ENCODE peak calls at places on chromosomes 5 and 9, in eight cellular contexts. One of them, this sample, is unnamed.
A peak's percentile ranks its signal among the peaks of the same experiment; 100 is the strongest.

GRCh38 chr5:40221255-40221654 is 458.5 kb upstream of the PTGER4 start:
- DNase-seq in fibroblast of the aortic adventitia: no peak
- DNase-seq in effector CD8-positive, alpha-beta T cell: no peak
- DNase-seq in A549: no peak
- DNase-seq in effector memory CD4-positive, alpha-beta T cell: no peak
- DNase-seq in H7: no peak
- DNase-seq in activated CD4-positive, alpha-beta T cell treated with anti-CD3 and anti-CD28 coated beads, Interleukin-2, amount 10 ng/mL, durations not matched to agents 7 days and 5 days: no peak
- DNase-seq in stimulated activated CD8-positive, alpha-beta memory T cell treated with anti-CD3 and anti-CD28 coated beads, Interleukin-4, amount 100 ng/mL, for 1 hour: no peak
- DNase-seq in this sample: no peak

GRCh38 chr9:107890921-107891465 is 401.4 kb upstream of the KLF4 start:
- DNase-seq in effector CD8-positive, alpha-beta T cell: no peak
- DNase-seq in stimulated activated CD8-positive, alpha-beta memory T cell treated with anti-CD3 and anti-CD28 coated beads, Interleukin-4, amount 100 ng/mL, for 1 hour: no peak
- DNase-seq in A549: no peak
- DNase-seq in H7: no peak
- DNase-seq in effector memory CD4-positive, alpha-beta T cell: no peak
- DNase-seq in fibroblast of the aortic adventitia: no peak
- DNase-seq in activated CD4-positive, alpha-beta T cell treated with anti-CD3 and anti-CD28 coated beads, Interleukin-2, amount 10 ng/mL, durations not matched to agents 7 days and 5 days: no peak
- DNase-seq in this sample: no peak

GRCh38 chr5:110088676-110089436 is 399.1 kb downstream of the MAN2A1 start:
- DNase-seq in H7: no peak
- DNase-seq in effector CD8-positive, alpha-beta T cell: no peak
- DNase-seq in effector memory CD4-positive, alpha-beta T cell: no peak
- DNase-seq in A549: no peak
- DNase-seq in fibroblast of the aortic adventitia: no peak
- DNase-seq in stimulated activated CD8-positive, alpha-beta memory T cell treated with anti-CD3 and anti-CD28 coated beads, Interleukin-4, amount 100 ng/mL, for 1 hour: no peak
- DNase-seq in activated CD4-positive, alpha-beta T cell treated with anti-CD3 and anti-CD28 coated beads, Interleukin-2, amount 10 ng/mL, durations not matched to agents 7 days and 5 days: no peak
- DNase-seq in this sample: no peak

GRCh38 chr9:91342575-91342974 is 19.1 kb downstream of the AUH start:
- DNase-seq in H7: no peak
- DNase-seq in A549: no peak
- DNase-seq in activated CD4-positive, alpha-beta T cell treated with anti-CD3 and anti-CD28 coated beads, Interleukin-2, amount 10 ng/mL, durations not matched to agents 7 days and 5 days: no peak
- DNase-seq in fibroblast of the aortic adventitia: no peak
- DNase-seq in effector memory CD4-positive, alpha-beta T cell: no peak
- DNase-seq in effector CD8-positive, alpha-beta T cell: no peak
- DNase-seq in stimulated activated CD8-positive, alpha-beta memory T cell treated with anti-CD3 and anti-CD28 coated beads, Interleukin-4, amount 100 ng/mL, for 1 hour: no peak
- DNase-seq in this sample: no peak

GRCh38 chr5:147869112-147869511 is 9.4 kb upstream of the SCGB3A2 start:
- DNase-seq in A549: no peak
- DNase-seq in effector CD8-positive, alpha-beta T cell: no peak
- DNase-seq in activated CD4-positive, alpha-beta T cell treated with anti-CD3 and anti-CD28 coated beads, Interleukin-2, amount 10 ng/mL, durations not matched to agents 7 days and 5 days: no peak
- DNase-seq in stimulated activated CD8-positive, alpha-beta memory T cell treated with anti-CD3 and anti-CD28 coated beads, Interleukin-4, amount 100 ng/mL, for 1 hour: no peak
- DNase-seq in fibroblast of the aortic adventitia: no peak
- DNase-seq in H7: peak; percentile 12
- DNase-seq in effector memory CD4-positive, alpha-beta T cell: no peak
- DNase-seq in this sample: no peak

GRCh38 chr5:39138892-39139291 is 64.7 kb upstream of the RICTOR start:
- DNase-seq in fibroblast of the aortic adventitia: peak; percentile 77
- DNase-seq in effector CD8-positive, alpha-beta T cell: no peak
- DNase-seq in stimulated activated CD8-positive, alpha-beta memory T cell treated with anti-CD3 and anti-CD28 coated beads, Interleukin-4, amount 100 ng/mL, for 1 hour: no peak
- DNase-seq in A549: peak; percentile 88
- DNase-seq in effector memory CD4-positive, alpha-beta T cell: no peak
- DNase-seq in H7: no peak
- DNase-seq in activated CD4-positive, alpha-beta T cell treated with anti-CD3 and anti-CD28 coated beads, Interleukin-2, amount 10 ng/mL, durations not matched to agents 7 days and 5 days: no peak
- DNase-seq in this sample: no peak

GRCh38 chr5:76290321-76290757 is 112.7 kb upstream of the IQGAP2 start:
- DNase-seq in fibroblast of the aortic adventitia: no peak
- DNase-seq in H7: no peak
- DNase-seq in stimulated activated CD8-positive, alpha-beta memory T cell treated with anti-CD3 and anti-CD28 coated beads, Interleukin-4, amount 100 ng/mL, for 1 hour: no peak
- DNase-seq in effector memory CD4-positive, alpha-beta T cell: no peak
- DNase-seq in A549: no peak
- DNase-seq in effector CD8-positive, alpha-beta T cell: no peak
- DNase-seq in activated CD4-positive, alpha-beta T cell treated with anti-CD3 and anti-CD28 coated beads, Interleukin-2, amount 10 ng/mL, durations not matched to agents 7 days and 5 days: no peak
- DNase-seq in this sample: no peak

GRCh38 chr5:15574806-15575205 is 74.8 kb downstream of the FBXL7 start:
- DNase-seq in H7: no peak
- DNase-seq in effector CD8-positive, alpha-beta T cell: no peak
- DNase-seq in effector memory CD4-positive, alpha-beta T cell: no peak
- DNase-seq in fibroblast of the aortic adventitia: peak; percentile 74
- DNase-seq in activated CD4-positive, alpha-beta T cell treated with anti-CD3 and anti-CD28 coated beads, Interleukin-2, amount 10 ng/mL, durations not matched to agents 7 days and 5 days: no peak
- DNase-seq in stimulated activated CD8-positive, alpha-beta memory T cell treated with anti-CD3 and anti-CD28 coated beads, Interleukin-4, amount 100 ng/mL, for 1 hour: no peak
- DNase-seq in A549: no peak
- DNase-seq in this sample: no peak

GRCh38 chr5:51201024-51201423 is 182.2 kb upstream of the ISL1 start:
- DNase-seq in effector CD8-positive, alpha-beta T cell: no peak
- DNase-seq in effector memory CD4-positive, alpha-beta T cell: no peak
- DNase-seq in fibroblast of the aortic adventitia: no peak
- DNase-seq in A549: no peak
- DNase-seq in activated CD4-positive, alpha-beta T cell treated with anti-CD3 and anti-CD28 coated beads, Interleukin-2, amount 10 ng/mL, durations not matched to agents 7 days and 5 days: no peak
- DNase-seq in H7: no peak
- DNase-seq in stimulated activated CD8-positive, alpha-beta memory T cell treated with anti-CD3 and anti-CD28 coated beads, Interleukin-4, amount 100 ng/mL, for 1 hour: no peak
- DNase-seq in this sample: no peak

GRCh38 chr9:86902606-86903460 is 44.5 kb downstream of the GAS1 start:
- DNase-seq in fibroblast of the aortic adventitia: no peak
- DNase-seq in effector memory CD4-positive, alpha-beta T cell: no peak
- DNase-seq in H7: peak; percentile 62
- DNase-seq in effector CD8-positive, alpha-beta T cell: no peak
- DNase-seq in activated CD4-positive, alpha-beta T cell treated with anti-CD3 and anti-CD28 coated beads, Interleukin-2, amount 10 ng/mL, durations not matched to agents 7 days and 5 days: no peak
- DNase-seq in stimulated activated CD8-positive, alpha-beta memory T cell treated with anti-CD3 and anti-CD28 coated beads, Interleukin-4, amount 100 ng/mL, for 1 hour: no peak
- DNase-seq in A549: no peak
- DNase-seq in this sample: no peak

GRCh38 chr5:138900281-138900965 is 25.3 kb upstream of the LRRTM2 start:
- DNase-seq in fibroblast of the aortic adventitia: peak; percentile 19
- DNase-seq in H7: no peak
- DNase-seq in stimulated activated CD8-positive, alpha-beta memory T cell treated with anti-CD3 and anti-CD28 coated beads, Interleukin-4, amount 100 ng/mL, for 1 hour: no peak
- DNase-seq in effector memory CD4-positive, alpha-beta T cell: no peak
- DNase-seq in activated CD4-positive, alpha-beta T cell treated with anti-CD3 and anti-CD28 coated beads, Interleukin-2, amount 10 ng/mL, durations not matched to agents 7 days and 5 days: peak; percentile 7
- DNase-seq in A549: no peak
- DNase-seq in effector CD8-positive, alpha-beta T cell: no peak
- DNase-seq in this sample: no peak

GRCh38 chr9:91006046-91006445 is 204.4 kb downstream of the SYK start:
- DNase-seq in A549: no peak
- DNase-seq in fibroblast of the aortic adventitia: no peak
- DNase-seq in H7: no peak
- DNase-seq in stimulated activated CD8-positive, alpha-beta memory T cell treated with anti-CD3 and anti-CD28 coated beads, Interleukin-4, amount 100 ng/mL, for 1 hour: no peak
- DNase-seq in effector memory CD4-positive, alpha-beta T cell: no peak
- DNase-seq in activated CD4-positive, alpha-beta T cell treated with anti-CD3 and anti-CD28 coated beads, Interleukin-2, amount 10 ng/mL, durations not matched to agents 7 days and 5 days: no peak
- DNase-seq in effector CD8-positive, alpha-beta T cell: no peak
- DNase-seq in this sample: no peak

GRCh38 chr5:171861383-171861782 is 75.8 kb downstream of the SMIM23 start:
- DNase-seq in stimulated activated CD8-positive, alpha-beta memory T cell treated with anti-CD3 and anti-CD28 coated beads, Interleukin-4, amount 100 ng/mL, for 1 hour: no peak
- DNase-seq in fibroblast of the aortic adventitia: peak; percentile 47
- DNase-seq in A549: no peak
- DNase-seq in activated CD4-positive, alpha-beta T cell treated with anti-CD3 and anti-CD28 coated beads, Interleukin-2, amount 10 ng/mL, durations not matched to agents 7 days and 5 days: no peak
- DNase-seq in effector memory CD4-positive, alpha-beta T cell: no peak
- DNase-seq in H7: no peak
- DNase-seq in effector CD8-positive, alpha-beta T cell: no peak
- DNase-seq in this sample: no peak

GRCh38 chr9:97923529-97924108 is 1.3 kb upstream of the TRMO start:
- DNase-seq in A549: peak; percentile 85
- DNase-seq in H7: peak; percentile 61
- DNase-seq in fibroblast of the aortic adventitia: peak; percentile 87
- DNase-seq in effector CD8-positive, alpha-beta T cell: peak; percentile 61
- DNase-seq in activated CD4-positive, alpha-beta T cell treated with anti-CD3 and anti-CD28 coated beads, Interleukin-2, amount 10 ng/mL, durations not matched to agents 7 days and 5 days: peak; percentile 85
- DNase-seq in effector memory CD4-positive, alpha-beta T cell: peak; percentile 58
- DNase-seq in stimulated activated CD8-positive, alpha-beta memory T cell treated with anti-CD3 and anti-CD28 coated beads, Interleukin-4, amount 100 ng/mL, for 1 hour: peak; percentile 44
- DNase-seq in this sample: peak; percentile 74

GRCh38 chr9:133910855-133911514 is 81.1 kb downstream of the VAV2 start:
- DNase-seq in fibroblast of the aortic adventitia: no peak
- DNase-seq in effector CD8-positive, alpha-beta T cell: no peak
- DNase-seq in effector memory CD4-positive, alpha-beta T cell: no peak
- DNase-seq in activated CD4-positive, alpha-beta T cell treated with anti-CD3 and anti-CD28 coated beads, Interleukin-2, amount 10 ng/mL, durations not matched to agents 7 days and 5 days: no peak
- DNase-seq in stimulated activated CD8-positive, alpha-beta memory T cell treated with anti-CD3 and anti-CD28 coated beads, Interleukin-4, amount 100 ng/mL, for 1 hour: no peak
- DNase-seq in A549: no peak
- DNase-seq in H7: no peak
- DNase-seq in this sample: no peak

GRCh38 chr9:88593537-88594185 is 58.7 kb downstream of the NXNL2 start:
- DNase-seq in fibroblast of the aortic adventitia: peak; percentile 86
- DNase-seq in H7: no peak
- DNase-seq in effector CD8-positive, alpha-beta T cell: peak; percentile 30
- DNase-seq in activated CD4-positive, alpha-beta T cell treated with anti-CD3 and anti-CD28 coated beads, Interleukin-2, amount 10 ng/mL, durations not matched to agents 7 days and 5 days: peak; percentile 79
- DNase-seq in effector memory CD4-positive, alpha-beta T cell: no peak
- DNase-seq in stimulated activated CD8-positive, alpha-beta memory T cell treated with anti-CD3 and anti-CD28 coated beads, Interleukin-4, amount 100 ng/mL, for 1 hour: peak; percentile 16
- DNase-seq in A549: peak; percentile 57
- DNase-seq in this sample: no peak

GRCh38 chr5:115849258-115849798 is 7.6 kb downstream of the AP3S1 start:
- DNase-seq in H7: no peak
- DNase-seq in stimulated activated CD8-positive, alpha-beta memory T cell treated with anti-CD3 and anti-CD28 coated beads, Interleukin-4, amount 100 ng/mL, for 1 hour: no peak
- DNase-seq in effector memory CD4-positive, alpha-beta T cell: no peak
- DNase-seq in fibroblast of the aortic adventitia: no peak
- DNase-seq in effector CD8-positive, alpha-beta T cell: no peak
- DNase-seq in A549: no peak
- DNase-seq in activated CD4-positive, alpha-beta T cell treated with anti-CD3 and anti-CD28 coated beads, Interleukin-2, amount 10 ng/mL, durations not matched to agents 7 days and 5 days: no peak
- DNase-seq in this sample: no peak

GRCh38 chr9:30967484-30967883 is 1417.0 kb upstream of the ACO1 start:
- DNase-seq in activated CD4-positive, alpha-beta T cell treated with anti-CD3 and anti-CD28 coated beads, Interleukin-2, amount 10 ng/mL, durations not matched to agents 7 days and 5 days: no peak
- DNase-seq in fibroblast of the aortic adventitia: no peak
- DNase-seq in stimulated activated CD8-positive, alpha-beta memory T cell treated with anti-CD3 and anti-CD28 coated beads, Interleukin-4, amount 100 ng/mL, for 1 hour: no peak
- DNase-seq in A549: peak; percentile 14
- DNase-seq in effector CD8-positive, alpha-beta T cell: no peak
- DNase-seq in effector memory CD4-positive, alpha-beta T cell: no peak
- DNase-seq in H7: no peak
- DNase-seq in this sample: no peak

GRCh38 chr9:87609002-87609401 is 111.3 kb downstream of the DAPK1 start:
- DNase-seq in stimulated activated CD8-positive, alpha-beta memory T cell treated with anti-CD3 and anti-CD28 coated beads, Interleukin-4, amount 100 ng/mL, for 1 hour: no peak
- DNase-seq in fibroblast of the aortic adventitia: no peak
- DNase-seq in A549: no peak
- DNase-seq in H7: no peak
- DNase-seq in effector memory CD4-positive, alpha-beta T cell: no peak
- DNase-seq in activated CD4-positive, alpha-beta T cell treated with anti-CD3 and anti-CD28 coated beads, Interleukin-2, amount 10 ng/mL, durations not matched to agents 7 days and 5 days: no peak
- DNase-seq in effector CD8-positive, alpha-beta T cell: no peak
- DNase-seq in this sample: no peak

GRCh38 chr9:126516936-126517750 is 96.6 kb upstream of the LMX1B start:
- DNase-seq in effector memory CD4-positive, alpha-beta T cell: peak; percentile 21
- DNase-seq in A549: peak; percentile 32
- DNase-seq in fibroblast of the aortic adventitia: peak; percentile 91
- DNase-seq in effector CD8-positive, alpha-beta T cell: no peak
- DNase-seq in H7: peak; percentile 83
- DNase-seq in activated CD4-positive, alpha-beta T cell treated with anti-CD3 and anti-CD28 coated beads, Interleukin-2, amount 10 ng/mL, durations not matched to agents 7 days and 5 days: peak; percentile 68
- DNase-seq in stimulated activated CD8-positive, alpha-beta memory T cell treated with anti-CD3 and anti-CD28 coated beads, Interleukin-4, amount 100 ng/mL, for 1 hour: no peak
- DNase-seq in this sample: peak; percentile 84

GRCh38 chr5:141883184-141883947 is 5.2 kb upstream of the PCDH1 start:
- DNase-seq in A549: peak; percentile 19
- DNase-seq in H7: peak; percentile 89
- DNase-seq in effector CD8-positive, alpha-beta T cell: no peak
- DNase-seq in activated CD4-positive, alpha-beta T cell treated with anti-CD3 and anti-CD28 coated beads, Interleukin-2, amount 10 ng/mL, durations not matched to agents 7 days and 5 days: peak; percentile 25
- DNase-seq in effector memory CD4-positive, alpha-beta T cell: no peak
- DNase-seq in stimulated activated CD8-positive, alpha-beta memory T cell treated with anti-CD3 and anti-CD28 coated beads, Interleukin-4, amount 100 ng/mL, for 1 hour: no peak
- DNase-seq in fibroblast of the aortic adventitia: peak; percentile 32
- DNase-seq in this sample: peak; percentile 75

GRCh38 chr9:35333551-35333950 is 156.4 kb upstream of the RUSC2 start:
- DNase-seq in effector memory CD4-positive, alpha-beta T cell: no peak
- DNase-seq in activated CD4-positive, alpha-beta T cell treated with anti-CD3 and anti-CD28 coated beads, Interleukin-2, amount 10 ng/mL, durations not matched to agents 7 days and 5 days: no peak
- DNase-seq in effector CD8-positive, alpha-beta T cell: no peak
- DNase-seq in A549: no peak
- DNase-seq in H7: no peak
- DNase-seq in stimulated activated CD8-positive, alpha-beta memory T cell treated with anti-CD3 and anti-CD28 coated beads, Interleukin-4, amount 100 ng/mL, for 1 hour: no peak
- DNase-seq in fibroblast of the aortic adventitia: peak; percentile 74
- DNase-seq in this sample: no peak

GRCh38 chr9:91176426-91176825 is 185.3 kb downstream of the AUH start:
- DNase-seq in effector memory CD4-positive, alpha-beta T cell: no peak
- DNase-seq in stimulated activated CD8-positive, alpha-beta memory T cell treated with anti-CD3 and anti-CD28 coated beads, Interleukin-4, amount 100 ng/mL, for 1 hour: no peak
- DNase-seq in effector CD8-positive, alpha-beta T cell: no peak
- DNase-seq in activated CD4-positive, alpha-beta T cell treated with anti-CD3 and anti-CD28 coated beads, Interleukin-2, amount 10 ng/mL, durations not matched to agents 7 days and 5 days: no peak
- DNase-seq in H7: no peak
- DNase-seq in fibroblast of the aortic adventitia: no peak
- DNase-seq in A549: no peak
- DNase-seq in this sample: no peak

GRCh38 chr5:96567188-96567587 is 95.0 kb upstream of the CAST start:
- DNase-seq in effector memory CD4-positive, alpha-beta T cell: no peak
- DNase-seq in H7: no peak
- DNase-seq in activated CD4-positive, alpha-beta T cell treated with anti-CD3 and anti-CD28 coated beads, Interleukin-2, amount 10 ng/mL, durations not matched to agents 7 days and 5 days: no peak
- DNase-seq in A549: no peak
- DNase-seq in fibroblast of the aortic adventitia: peak; percentile 60
- DNase-seq in stimulated activated CD8-positive, alpha-beta memory T cell treated with anti-CD3 and anti-CD28 coated beads, Interleukin-4, amount 100 ng/mL, for 1 hour: no peak
- DNase-seq in effector CD8-positive, alpha-beta T cell: no peak
- DNase-seq in this sample: no peak

GRCh38 chr5:173954671-173955605 is 34.0 kb upstream of the C5orf47 start:
- DNase-seq in effector memory CD4-positive, alpha-beta T cell: no peak
- DNase-seq in effector CD8-positive, alpha-beta T cell: no peak
- DNase-seq in A549: no peak
- DNase-seq in H7: no peak
- DNase-seq in fibroblast of the aortic adventitia: peak; percentile 13
- DNase-seq in stimulated activated CD8-positive, alpha-beta memory T cell treated with anti-CD3 and anti-CD28 coated beads, Interleukin-4, amount 100 ng/mL, for 1 hour: no peak
- DNase-seq in activated CD4-positive, alpha-beta T cell treated with anti-CD3 and anti-CD28 coated beads, Interleukin-2, amount 10 ng/mL, durations not matched to agents 7 days and 5 days: no peak
- DNase-seq in this sample: no peak

GRCh38 chr5:107274576-107274975 is 396.2 kb downstream of the EFNA5 start:
- DNase-seq in effector memory CD4-positive, alpha-beta T cell: no peak
- DNase-seq in activated CD4-positive, alpha-beta T cell treated with anti-CD3 and anti-CD28 coated beads, Interleukin-2, amount 10 ng/mL, durations not matched to agents 7 days and 5 days: no peak
- DNase-seq in effector CD8-positive, alpha-beta T cell: no peak
- DNase-seq in A549: no peak
- DNase-seq in H7: no peak
- DNase-seq in fibroblast of the aortic adventitia: no peak
- DNase-seq in stimulated activated CD8-positive, alpha-beta memory T cell treated with anti-CD3 and anti-CD28 coated beads, Interleukin-4, amount 100 ng/mL, for 1 hour: no peak
- DNase-seq in this sample: no peak

GRCh38 chr5:142716963-142717362 is 31.1 kb upstream of the FGF1 start:
- DNase-seq in H7: peak; percentile 65
- DNase-seq in fibroblast of the aortic adventitia: peak; percentile 56
- DNase-seq in stimulated activated CD8-positive, alpha-beta memory T cell treated with anti-CD3 and anti-CD28 coated beads, Interleukin-4, amount 100 ng/mL, for 1 hour: no peak
- DNase-seq in activated CD4-positive, alpha-beta T cell treated with anti-CD3 and anti-CD28 coated beads, Interleukin-2, amount 10 ng/mL, durations not matched to agents 7 days and 5 days: peak; percentile 43
- DNase-seq in effector CD8-positive, alpha-beta T cell: no peak
- DNase-seq in A549: peak; percentile 73
- DNase-seq in effector memory CD4-positive, alpha-beta T cell: no peak
- DNase-seq in this sample: no peak

GRCh38 chr5:179455320-179455719 is 95.0 kb upstream of the RUFY1 start:
- DNase-seq in H7: no peak
- DNase-seq in effector memory CD4-positive, alpha-beta T cell: no peak
- DNase-seq in activated CD4-positive, alpha-beta T cell treated with anti-CD3 and anti-CD28 coated beads, Interleukin-2, amount 10 ng/mL, durations not matched to agents 7 days and 5 days: no peak
- DNase-seq in fibroblast of the aortic adventitia: no peak
- DNase-seq in A549: no peak
- DNase-seq in stimulated activated CD8-positive, alpha-beta memory T cell treated with anti-CD3 and anti-CD28 coated beads, Interleukin-4, amount 100 ng/mL, for 1 hour: no peak
- DNase-seq in effector CD8-positive, alpha-beta T cell: no peak
- DNase-seq in this sample: peak; percentile 41

GRCh38 chr5:155728857-155729683 is 597.9 kb upstream of the SGCD start:
- DNase-seq in H7: peak; percentile 67
- DNase-seq in effector CD8-positive, alpha-beta T cell: no peak
- DNase-seq in A549: no peak
- DNase-seq in effector memory CD4-positive, alpha-beta T cell: no peak
- DNase-seq in activated CD4-positive, alpha-beta T cell treated with anti-CD3 and anti-CD28 coated beads, Interleukin-2, amount 10 ng/mL, durations not matched to agents 7 days and 5 days: no peak
- DNase-seq in stimulated activated CD8-positive, alpha-beta memory T cell treated with anti-CD3 and anti-CD28 coated beads, Interleukin-4, amount 100 ng/mL, for 1 hour: no peak
- DNase-seq in fibroblast of the aortic adventitia: no peak
- DNase-seq in this sample: no peak

GRCh38 chr5:91031396-91031741 is 351.7 kb downstream of the ARRDC3 start:
- DNase-seq in effector memory CD4-positive, alpha-beta T cell: no peak
- DNase-seq in H7: no peak
- DNase-seq in activated CD4-positive, alpha-beta T cell treated with anti-CD3 and anti-CD28 coated beads, Interleukin-2, amount 10 ng/mL, durations not matched to agents 7 days and 5 days: no peak
- DNase-seq in stimulated activated CD8-positive, alpha-beta memory T cell treated with anti-CD3 and anti-CD28 coated beads, Interleukin-4, amount 100 ng/mL, for 1 hour: no peak
- DNase-seq in effector CD8-positive, alpha-beta T cell: no peak
- DNase-seq in A549: no peak
- DNase-seq in fibroblast of the aortic adventitia: no peak
- DNase-seq in this sample: no peak

GRCh38 chr5:177478711-177479646 is 5.5 kb upstream of the DBN1 start:
- DNase-seq in activated CD4-positive, alpha-beta T cell treated with anti-CD3 and anti-CD28 coated beads, Interleukin-2, amount 10 ng/mL, durations not matched to agents 7 days and 5 days: peak; percentile 42
- DNase-seq in stimulated activated CD8-positive, alpha-beta memory T cell treated with anti-CD3 and anti-CD28 coated beads, Interleukin-4, amount 100 ng/mL, for 1 hour: no peak
- DNase-seq in effector memory CD4-positive, alpha-beta T cell: no peak
- DNase-seq in A549: no peak
- DNase-seq in effector CD8-positive, alpha-beta T cell: no peak
- DNase-seq in fibroblast of the aortic adventitia: peak; percentile 91
- DNase-seq in H7: no peak
- DNase-seq in this sample: peak; percentile 86

GRCh38 chr5:116520706-116521105 is 53.9 kb downstream of the SEMA6A start:
- DNase-seq in stimulated activated CD8-positive, alpha-beta memory T cell treated with anti-CD3 and anti-CD28 coated beads, Interleukin-4, amount 100 ng/mL, for 1 hour: no peak
- DNase-seq in effector CD8-positive, alpha-beta T cell: no peak
- DNase-seq in fibroblast of the aortic adventitia: no peak
- DNase-seq in A549: no peak
- DNase-seq in H7: no peak
- DNase-seq in effector memory CD4-positive, alpha-beta T cell: no peak
- DNase-seq in activated CD4-positive, alpha-beta T cell treated with anti-CD3 and anti-CD28 coated beads, Interleukin-2, amount 10 ng/mL, durations not matched to agents 7 days and 5 days: no peak
- DNase-seq in this sample: no peak

GRCh38 chr5:157554180-157555030 is 21.2 kb downstream of the ADAM19 start:
- DNase-seq in A549: no peak
- DNase-seq in fibroblast of the aortic adventitia: no peak
- DNase-seq in effector memory CD4-positive, alpha-beta T cell: no peak
- DNase-seq in stimulated activated CD8-positive, alpha-beta memory T cell treated with anti-CD3 and anti-CD28 coated beads, Interleukin-4, amount 100 ng/mL, for 1 hour: no peak
- DNase-seq in H7: no peak
- DNase-seq in activated CD4-positive, alpha-beta T cell treated with anti-CD3 and anti-CD28 coated beads, Interleukin-2, amount 10 ng/mL, durations not matched to agents 7 days and 5 days: no peak
- DNase-seq in effector CD8-positive, alpha-beta T cell: no peak
- DNase-seq in this sample: no peak

GRCh38 chr9:38373679-38374078 is 18.8 kb upstream of the ALDH1B1 start:
- DNase-seq in effector CD8-positive, alpha-beta T cell: no peak
- DNase-seq in effector memory CD4-positive, alpha-beta T cell: no peak
- DNase-seq in stimulated activated CD8-positive, alpha-beta memory T cell treated with anti-CD3 and anti-CD28 coated beads, Interleukin-4, amount 100 ng/mL, for 1 hour: no peak
- DNase-seq in A549: no peak
- DNase-seq in fibroblast of the aortic adventitia: no peak
- DNase-seq in H7: no peak
- DNase-seq in activated CD4-positive, alpha-beta T cell treated with anti-CD3 and anti-CD28 coated beads, Interleukin-2, amount 10 ng/mL, durations not matched to agents 7 days and 5 days: no peak
- DNase-seq in this sample: no peak